ENCODE peak calls at places on chromosome 20, in six cellular contexts. A is heart right ventricle, C is heart left ventricle, P is MM.1S, R is GM23248, V is HCT116. O is an unnamed sample. For H3K4me1, the result is how much of the 10 kb centered on the place peaks cover.

GRCh38 chr20:51420111-51420510 is 122.4 kb downstream of the NFATC2 start:
- DNase-seq in P (no peak), R (peak), C (no peak), V (no peak), A (no peak), O (no peak)

GRCh38 chr20:44014807-44015732 is 100.4 kb downstream of the TOX2 start:
- DNase-seq in V (no peak), R (no peak), C (no peak), P (no peak), A (no peak), O (no peak)

GRCh38 chr20:43040427-43040826 is 149.3 kb downstream of the PTPRT start:
- DNase-seq in V (no peak), A (no peak), P (peak), R (peak), C (no peak), O (no peak)

GRCh38 chr20:31675828-31676533 is 38.3 kb downstream of the COX4I2 start:
- DNase-seq in P (peak), C (peak), V (no peak), A (no peak), R (peak), O (no peak)

GRCh38 chr20:2794866-2795447 is 5.5 kb downstream of the CPXM1 start:
- DNase-seq in A (no peak), R (no peak), C (no peak), V (no peak), P (no peak), O (no peak)

GRCh38 chr20:50048420-50049166 is 64.4 kb downstream of the UBE2V1 start:
- DNase-seq in R (peak), V (no peak), C (peak), A (peak), P (no peak), O (no peak)

GRCh38 chr20:32356935-32357868 is 929 bp upstream of the ASXL1 start:
- DNase-seq in A (no peak), R (peak), P (no peak), C (peak), V (peak), O (no peak)

GRCh38 chr20:20820780-20821495 is 108.5 kb upstream of the RALGAPA2 start:
- DNase-seq in A (no peak), V (no peak), P (no peak), R (no peak), C (no peak), O (no peak)

GRCh38 chr20:62370115-62370806 is 3.1 kb upstream of the LAMA5 start:
- DNase-seq in P (no peak), A (peak), C (peak), R (peak), V (no peak), O (no peak)

GRCh38 chr20:33602826-33603590 is 59.1 kb upstream of the C20orf144 start:
- DNase-seq in R (peak), C (no peak), P (peak), A (no peak), V (no peak), O (no peak)

GRCh38 chr20:9490171-9490570 is 24.2 kb upstream of the LAMP5 start:
- DNase-seq in C (no peak), A (no peak), R (no peak), P (no peak), V (no peak), O (no peak)

GRCh38 chr20:61760321-61761112 is 305.2 kb downstream of the TAF4 start:
- DNase-seq in P (no peak), C (no peak), A (no peak), V (no peak), R (no peak), O (peak)

GRCh38 chr20:63336232-63336752 is 24.9 kb downstream of the CHRNA4 start:
- DNase-seq in V (no peak), A (no peak), P (no peak), C (no peak), R (no peak), O (peak)

GRCh38 chr20:64144144-64144912 is 19.9 kb upstream of the MYT1 start:
- DNase-seq in V (no peak), A (no peak), C (no peak), R (no peak), P (no peak), O (no peak)

GRCh38 chr20:41456341-41456740 is 89.7 kb upstream of the EMILIN3 start:
- DNase-seq in C (no peak), V (no peak), R (peak), P (no peak), A (no peak), O (no peak)

GRCh38 chr20:16005612-16006493 is 567.4 kb downstream of the KIF16B start:
- DNase-seq in C (no peak), R (no peak), P (no peak), V (no peak), A (no peak), O (no peak)

GRCh38 chr20:59415224-59415623 is 114.8 kb downstream of the EDN3 start:
- DNase-seq in V (no peak), P (no peak), A (no peak), C (no peak), R (no peak), O (no peak)

GRCh38 chr20:44624743-44625271 is 26.7 kb downstream of the ADA start:
- DNase-seq in P (no peak), V (no peak), R (no peak), A (no peak), C (no peak), O (no peak)

GRCh38 chr20:61186771-61187170 is 65.3 kb upstream of the CDH4 start:
- DNase-seq in P (no peak), V (no peak), A (no peak), R (peak), C (no peak), O (no peak)

GRCh38 chr20:60214901-60215522 is 256.8 kb downstream of the CDH26 start:
- DNase-seq in A (no peak), C (no peak), R (no peak), P (no peak), V (no peak), O (no peak)

GRCh38 chr20:54642733-54643667 is 167.6 kb downstream of the DOK5 start:
- DNase-seq in P (no peak), C (no peak), R (no peak), A (no peak), V (no peak), O (no peak)

GRCh38 chr20:48526936-48527335 is 300.9 kb downstream of the PREX1 start:
- DNase-seq in A (no peak), C (no peak), R (no peak), V (no peak), P (no peak), O (no peak)

GRCh38 chr20:32893878-32894483 is 35.3 kb downstream of the EFCAB8 start:
- DNase-seq in V (no peak), A (peak), P (no peak), C (no peak), R (peak), O (no peak)

GRCh38 chr20:708956-709355 is 33.4 kb upstream of the SCRT2 start:
- DNase-seq in V (no peak), R (no peak), A (no peak), P (no peak), C (no peak), O (no peak)

GRCh38 chr20:57671662-57672061 is 38.2 kb downstream of the PMEPA1 start:
- DNase-seq in V (no peak), R (peak), A (no peak), C (no peak), P (no peak), O (no peak)

GRCh38 chr20:63492982-63493381 is 5.9 kb downstream of the EEF1A2 start:
- DNase-seq in A (no peak), C (no peak), V (no peak), P (no peak), R (no peak), O (no peak)

GRCh38 chr20:47127986-47128385 is 228.5 kb downstream of the ZMYND8 start:
- DNase-seq in A (no peak), V (no peak), P (no peak), R (no peak), C (no peak), O (peak)

GRCh38 chr20:24098886-24099285 is 110.3 kb upstream of the GGTLC1 start:
- DNase-seq in C (no peak), R (peak), P (no peak), V (no peak), A (no peak), O (no peak)

GRCh38 chr20:36231331-36231730 is 4.9 kb upstream of the AAR2 start:
- DNase-seq in R (no peak), A (no peak), P (no peak), C (no peak), V (no peak), O (no peak)

GRCh38 chr20:50537546-50538201 is 27.5 kb downstream of the PTPN1 start:
- DNase-seq in V (no peak), R (no peak), P (no peak), C (no peak), A (no peak), O (no peak)

GRCh38 chr20:62688855-62689460 is 19.7 kb upstream of the NTSR1 start:
- DNase-seq in P (no peak), A (no peak), C (no peak), V (no peak), R (peak), O (no peak)

GRCh38 chr20:47353697-47354387 is 2.7 kb downstream of the ZMYND8 start:
- DNase-seq in A (no peak), V (no peak), C (no peak), R (peak), P (peak), O (no peak)

GRCh38 chr20:21105429-21106170 is 558 bp downstream of the LINC00237 start:
- DNase-seq in A (no peak), V (no peak), P (no peak), C (no peak), R (no peak), O (peak)

GRCh38 chr20:46293084-46293483 is 15.2 kb downstream of the CDH22 start:
- DNase-seq in V (no peak), R (peak), P (peak), A (no peak), C (no peak), O (no peak)

GRCh38 chr20:5265339-5265985 is 51.3 kb downstream of the PROKR2 start:
- DNase-seq in R (no peak), V (no peak), A (no peak), P (no peak), C (no peak), O (no peak)

GRCh38 chr20:5261763-5262162 is 55.0 kb downstream of the PROKR2 start:
- DNase-seq in C (no peak), A (no peak), R (no peak), P (no peak), V (no peak), O (no peak)

GRCh38 chr20:5268449-5268848 is 48.3 kb downstream of the PROKR2 start:
- DNase-seq in A (no peak), V (no peak), R (no peak), C (no peak), P (no peak), O (no peak)

GRCh38 chr20:5267092-5267491 is 49.7 kb downstream of the PROKR2 start:
- DNase-seq in R (no peak), A (no peak), V (no peak), C (no peak), P (no peak), O (no peak)

GRCh38 chr20:5264807-5265206 is 51.9 kb downstream of the PROKR2 start:
- DNase-seq in P (no peak), C (no peak), A (no peak), R (no peak), V (no peak), O (no peak)
- H3K4me1 ChIP-seq in P (under half), C (under half), A (under half), R (under half), V (under half), O (under half)

GRCh38 chr20:3902041-3902440 is 12.9 kb downstream of the PANK2 start:
- DNase-seq in V (no peak), R (no peak), C (no peak), P (no peak), A (no peak), O (no peak)

GRCh38 chr20:3902446-3902845 is 13.3 kb downstream of the PANK2 start:
- DNase-seq in V (no peak), P (no peak), C (no peak), R (no peak), A (no peak), O (no peak)

GRCh38 chr20:3904857-3905256 is 15.7 kb downstream of the PANK2 start:
- DNase-seq in R (no peak), V (no peak), A (no peak), P (no peak), C (no peak), O (no peak)

GRCh38 chr20:3901028-3901746 is 12.0 kb downstream of the PANK2 start:
- DNase-seq in V (no peak), C (no peak), R (peak), P (no peak), A (no peak), O (no peak)

DNA sequence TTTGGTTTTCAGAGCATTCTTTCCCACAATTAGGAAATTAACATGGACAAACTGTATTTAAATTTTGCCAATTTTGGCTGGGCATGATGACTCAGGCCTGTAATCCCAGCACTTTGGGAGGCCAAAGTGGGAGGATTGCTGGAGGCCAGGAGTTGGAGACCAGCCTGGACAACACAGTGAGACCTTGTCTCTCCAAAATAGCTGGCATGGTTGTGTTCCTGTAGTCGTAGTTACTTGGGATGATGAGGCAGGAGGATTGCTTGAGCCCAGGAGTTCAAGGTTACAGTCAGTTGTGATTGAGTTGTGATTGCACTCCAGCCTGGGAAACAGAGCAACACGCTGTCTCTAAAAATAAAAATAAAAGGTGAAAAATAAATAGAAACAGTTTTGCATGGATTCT is 15.0 kb downstream of the PANK2 start:
- DNase-seq in R (no peak), V (no peak), C (no peak), P (no peak), A (no peak), O (no peak)
- H3K4me1 ChIP-seq in R (under half), V (under half), C (half or more), P (under half), A (under half), O (under half)

DNA sequence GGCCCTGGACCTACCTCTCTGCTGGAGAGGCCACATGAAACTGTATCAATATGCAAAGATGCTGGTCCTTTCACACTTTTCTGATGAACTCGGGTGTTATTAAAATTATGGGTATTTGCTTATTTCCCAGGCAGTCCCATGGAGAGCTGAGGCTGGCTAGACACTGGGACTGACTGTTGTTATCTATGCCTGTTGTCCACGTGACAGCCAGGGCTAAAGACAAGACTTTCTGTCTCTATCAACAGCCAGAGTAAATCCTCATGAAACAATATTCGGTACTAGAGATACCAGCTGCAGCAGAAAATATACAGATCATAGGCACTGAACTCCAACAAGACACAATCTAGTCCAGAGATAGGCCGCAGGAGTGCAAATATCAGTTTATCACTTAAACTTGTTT is 236.4 kb downstream of the FOXA2 start:
- DNase-seq in C (no peak), A (no peak), R (no peak), P (no peak), V (no peak), O (no peak)
- H3K4me1 ChIP-seq in C (under half), A (under half), R (under half), P (under half), V (under half), O (under half)

GRCh38 chr20:37346526-37347346 is 796 bp downstream of the SRC start:
- DNase-seq in P (no peak), R (peak), A (no peak), V (no peak), C (no peak), O (no peak)

GRCh38 chr20:37346232-37346525 is 239 bp downstream of the SRC start:
- DNase-seq in V (no peak), P (no peak), C (no peak), A (no peak), R (peak), O (no peak)

GRCh38 chr20:37348643-37349516 is 2.9 kb downstream of the SRC start:
- DNase-seq in P (no peak), A (no peak), V (no peak), R (no peak), C (no peak), O (no peak)

GRCh38 chr20:37347891-37348642 is 2.1 kb downstream of the SRC start:
- DNase-seq in V (no peak), R (peak), C (no peak), P (no peak), A (no peak), O (no peak)

GRCh38 chr20:37347347-37347823 is 1.4 kb downstream of the SRC start:
- DNase-seq in R (no peak), A (no peak), P (no peak), C (no peak), V (no peak), O (no peak)
- H3K4me1 ChIP-seq in R (under half), A (under half), P (under half), C (under half), V (under half), O (under half)

GRCh38 chr20:17878069-17878911 is 90.3 kb downstream of the SNX5 start:
- DNase-seq in V (no peak), R (no peak), C (no peak), P (no peak), A (no peak), O (no peak)
- H3K4me1 ChIP-seq in V (under half), R (under half), C (under half), P (under half), A (under half), O (under half)